ENCODE peak calls at places on chromosomes 1 and 21, in five cellular contexts. One of them, this sample, is unnamed.

GRCh38 chr1:153526132-153526543 is 9.7 kb downstream of the S100A6 start:
- DNase-seq in right cardiac atrium: no peak
- DNase-seq in pancreas: no peak
- DNase-seq in ovary: no peak
- DNase-seq in cardiac muscle cell: no peak
- DNase-seq in this sample: no peak

GRCh38 chr1:18743233-18743632 is 112.6 kb downstream of the PAX7 start:
- DNase-seq in cardiac muscle cell: no peak
- DNase-seq in right cardiac atrium: no peak
- DNase-seq in ovary: no peak
- DNase-seq in pancreas: no peak
- DNase-seq in this sample: no peak

GRCh38 chr1:84998642-84999280 is 1.8 kb upstream of the MCOLN2 start:
- DNase-seq in ovary: no peak
- DNase-seq in right cardiac atrium: no peak
- DNase-seq in cardiac muscle cell: peak; percentile 39
- DNase-seq in pancreas: no peak
- DNase-seq in this sample: peak; percentile 6

GRCh38 chr21:35850542-35851103 is 209.7 kb downstream of the SETD4 start:
- DNase-seq in cardiac muscle cell: peak; percentile 9
- DNase-seq in ovary: no peak
- DNase-seq in pancreas: no peak
- DNase-seq in right cardiac atrium: no peak
- DNase-seq in this sample: no peak

GRCh38 chr21:21085206-21085605 is 87.0 kb downstream of the NCAM2 start:
- DNase-seq in pancreas: no peak
- DNase-seq in ovary: no peak
- DNase-seq in cardiac muscle cell: no peak
- DNase-seq in right cardiac atrium: no peak
- DNase-seq in this sample: no peak

GRCh38 chr21:35575280-35575915 is 484.9 kb downstream of the SETD4 start:
- DNase-seq in pancreas: no peak
- DNase-seq in right cardiac atrium: no peak
- DNase-seq in cardiac muscle cell: no peak
- DNase-seq in ovary: no peak
- DNase-seq in this sample: no peak

GRCh38 chr21:36188081-36188681 is 31.6 kb downstream of the DOP1B start:
- DNase-seq in cardiac muscle cell: no peak
- DNase-seq in pancreas: peak; percentile 69
- DNase-seq in ovary: no peak
- DNase-seq in right cardiac atrium: no peak
- DNase-seq in this sample: no peak

GRCh38 chr1:83615379-83615778 is 383.6 kb downstream of the TTLL7 start:
- DNase-seq in pancreas: no peak
- DNase-seq in cardiac muscle cell: no peak
- DNase-seq in ovary: no peak
- DNase-seq in right cardiac atrium: no peak
- DNase-seq in this sample: no peak

GRCh38 chr1:111909010-111909409 is 80.5 kb downstream of the KCND3 start:
- DNase-seq in cardiac muscle cell: no peak
- DNase-seq in ovary: no peak
- DNase-seq in pancreas: no peak
- DNase-seq in right cardiac atrium: no peak
- DNase-seq in this sample: no peak

GRCh38 chr1:223135176-223135575 is 7.9 kb downstream of the TLR5 start:
- DNase-seq in pancreas: no peak
- DNase-seq in ovary: peak; percentile 59
- DNase-seq in right cardiac atrium: peak; percentile 60
- DNase-seq in cardiac muscle cell: peak; percentile 79
- DNase-seq in this sample: no peak

GRCh38 chr1:202589190-202589680 is 121.0 kb downstream of the SYT2 start:
- DNase-seq in pancreas: peak; percentile 74
- DNase-seq in cardiac muscle cell: peak; percentile 99
- DNase-seq in right cardiac atrium: peak; percentile 91
- DNase-seq in ovary: peak; percentile 85
- DNase-seq in this sample: no peak

GRCh38 chr1:28246427-28246832 is 10.5 kb downstream of the ATP5IF1 start:
- DNase-seq in ovary: no peak
- DNase-seq in right cardiac atrium: no peak
- DNase-seq in cardiac muscle cell: peak; percentile 48
- DNase-seq in pancreas: no peak
- DNase-seq in this sample: peak; percentile 92

GRCh38 chr1:160489513-160490261 is 33.4 kb downstream of the SLAMF6 start:
- DNase-seq in pancreas: no peak
- DNase-seq in right cardiac atrium: no peak
- DNase-seq in ovary: no peak
- DNase-seq in cardiac muscle cell: no peak
- DNase-seq in this sample: no peak

GRCh38 chr1:225914391-225914790 is 9.7 kb downstream of the PYCR2 start:
- DNase-seq in pancreas: no peak
- DNase-seq in ovary: no peak
- DNase-seq in cardiac muscle cell: no peak
- DNase-seq in right cardiac atrium: no peak
- DNase-seq in this sample: no peak

GRCh38 chr1:53455592-53455991 is 3.6 kb upstream of the DMRTB1 start:
- DNase-seq in ovary: no peak
- DNase-seq in cardiac muscle cell: no peak
- DNase-seq in right cardiac atrium: no peak
- DNase-seq in pancreas: no peak
- DNase-seq in this sample: no peak

GRCh38 chr1:6287029-6287428 is 26.1 kb upstream of the GPR153 start:
- DNase-seq in right cardiac atrium: no peak
- DNase-seq in ovary: no peak
- DNase-seq in pancreas: no peak
- DNase-seq in cardiac muscle cell: no peak
- DNase-seq in this sample: no peak

GRCh38 chr21:29938968-29939858 is 583 bp downstream of the GRIK1 start:
- DNase-seq in cardiac muscle cell: peak; percentile 4
- DNase-seq in right cardiac atrium: peak; percentile 6
- DNase-seq in ovary: no peak
- DNase-seq in pancreas: no peak
- DNase-seq in this sample: no peak

GRCh38 chr21:32507342-32507919 is 77.9 kb downstream of the TCP10L start:
- DNase-seq in cardiac muscle cell: no peak
- DNase-seq in ovary: no peak
- DNase-seq in right cardiac atrium: no peak
- DNase-seq in pancreas: no peak
- DNase-seq in this sample: no peak

GRCh38 chr1:214719207-214719606 is 116.2 kb downstream of the CENPF start:
- DNase-seq in ovary: no peak
- DNase-seq in right cardiac atrium: no peak
- DNase-seq in cardiac muscle cell: no peak
- DNase-seq in pancreas: no peak
- DNase-seq in this sample: no peak

GRCh38 chr1:171248309-171248708 is at the start of gene FMO1:
- DNase-seq in right cardiac atrium: no peak
- DNase-seq in ovary: no peak
- DNase-seq in cardiac muscle cell: no peak
- DNase-seq in pancreas: no peak
- DNase-seq in this sample: no peak

GRCh38 chr1:3618904-3619671 is 5.7 kb upstream of the TPRG1L start:
- DNase-seq in cardiac muscle cell: peak; percentile 83
- DNase-seq in right cardiac atrium: peak; percentile 65
- DNase-seq in pancreas: peak; percentile 58
- DNase-seq in ovary: peak; percentile 61
- DNase-seq in this sample: peak; percentile 75

GRCh38 chr1:11804666-11805453 is 904 bp downstream of the MTHFR start:
- DNase-seq in right cardiac atrium: peak; percentile 71
- DNase-seq in cardiac muscle cell: peak; percentile 83
- DNase-seq in ovary: peak; percentile 84
- DNase-seq in pancreas: peak; percentile 62
- DNase-seq in this sample: peak; percentile 47

GRCh38 chr1:91828007-91828321 is 58.0 kb downstream of the TGFBR3 start:
- DNase-seq in pancreas: no peak
- DNase-seq in cardiac muscle cell: no peak
- DNase-seq in right cardiac atrium: no peak
- DNase-seq in ovary: no peak
- DNase-seq in this sample: no peak

GRCh38 chr1:91829293-91830153 is 56.4 kb downstream of the TGFBR3 start:
- DNase-seq in right cardiac atrium: no peak
- DNase-seq in pancreas: no peak
- DNase-seq in ovary: no peak
- DNase-seq in cardiac muscle cell: no peak
- DNase-seq in this sample: no peak

GRCh38 chr1:91827094-91828006 is 58.6 kb downstream of the TGFBR3 start:
- DNase-seq in ovary: no peak
- DNase-seq in pancreas: peak; percentile 71
- DNase-seq in right cardiac atrium: peak; percentile 43
- DNase-seq in cardiac muscle cell: no peak
- DNase-seq in this sample: no peak

GRCh38 chr1:91830242-91831131 is 55.5 kb downstream of the TGFBR3 start:
- DNase-seq in pancreas: peak; percentile 81
- DNase-seq in right cardiac atrium: peak; percentile 75
- DNase-seq in cardiac muscle cell: peak; percentile 87
- DNase-seq in ovary: peak; percentile 68
- DNase-seq in this sample: no peak

DNA sequence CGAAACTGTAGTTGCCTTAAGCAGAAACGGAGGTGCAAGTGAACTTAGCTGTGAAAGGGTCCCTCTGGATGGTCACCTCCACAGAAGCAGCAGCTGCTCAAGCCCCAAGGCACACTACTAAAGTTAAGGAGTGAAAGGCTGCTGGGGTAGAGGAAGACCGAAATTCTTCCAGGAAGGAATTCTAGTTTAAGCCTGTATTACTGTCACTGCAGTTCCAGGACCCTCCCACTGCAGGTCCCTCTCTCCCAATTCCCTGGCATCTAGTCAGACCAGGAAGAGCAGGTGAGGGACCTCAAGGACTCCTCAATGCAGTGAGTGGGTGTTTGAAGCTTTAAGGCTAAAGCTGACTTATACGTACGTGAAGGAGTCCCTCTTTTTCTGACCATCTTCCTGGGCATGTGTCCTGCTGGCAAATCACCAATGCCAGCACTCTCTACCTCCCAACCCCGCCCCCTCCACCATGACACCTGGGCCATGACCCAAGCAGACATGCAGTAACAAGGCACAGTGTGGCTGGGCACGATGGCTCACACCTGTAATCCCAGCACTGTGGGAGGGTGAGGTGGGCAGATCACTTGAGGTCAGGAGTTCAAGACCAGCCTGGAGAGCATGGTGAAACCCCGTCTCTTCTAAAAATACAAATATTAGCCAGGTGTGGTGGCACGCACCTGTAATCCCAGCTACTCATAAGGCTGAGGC is 57.2 kb downstream of the TGFBR3 start:
- DNase-seq in ovary: no peak
- DNase-seq in cardiac muscle cell: no peak
- DNase-seq in pancreas: peak; percentile 73
- DNase-seq in right cardiac atrium: no peak
- DNase-seq in this sample: no peak
- H3K4me3 ChIP-seq in ovary: no peak overlapping the region
- H3K4me3 ChIP-seq in cardiac muscle cell: no peak overlapping the region
- H3K4me3 ChIP-seq in pancreas: peak overlapping the region; percentile 5
- H3K4me3 ChIP-seq in right cardiac atrium: no peak overlapping the region
- H3K4me3 ChIP-seq in this sample: no peak overlapping the region

DNA sequence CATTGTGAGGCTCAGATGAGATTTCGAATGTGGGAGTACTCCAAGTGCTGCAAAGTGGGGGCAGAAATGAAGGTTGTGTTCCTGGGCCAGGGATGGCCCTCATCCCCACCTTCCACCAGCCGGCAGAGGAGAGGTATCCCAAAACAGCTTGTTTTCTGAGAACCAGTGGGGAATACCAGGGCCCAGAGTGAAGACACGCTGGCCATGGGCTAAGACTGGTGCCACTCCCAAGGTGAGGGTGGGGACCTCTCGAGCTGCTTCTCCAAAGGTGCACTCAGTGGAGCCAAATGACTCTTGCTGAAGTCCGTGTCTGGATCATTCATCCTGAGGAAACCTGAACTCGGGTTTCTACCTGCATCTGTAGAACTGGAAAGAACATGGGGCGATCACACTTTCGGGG is 22.1 kb downstream of the KCNA2 start:
- DNase-seq in pancreas: no peak
- DNase-seq in ovary: no peak
- DNase-seq in right cardiac atrium: no peak
- DNase-seq in cardiac muscle cell: no peak
- DNase-seq in this sample: no peak
- H3K4me1 ChIP-seq in pancreas: no peaks in the 10 kb centered on the region
- H3K4me1 ChIP-seq in ovary: peaks cover 6% of the 10 kb centered on the region
- H3K4me1 ChIP-seq in right cardiac atrium: no peaks in the 10 kb centered on the region
- H3K4me1 ChIP-seq in cardiac muscle cell: no peaks in the 10 kb centered on the region
- H3K4me1 ChIP-seq in this sample: no peaks in the 10 kb centered on the region

DNA sequence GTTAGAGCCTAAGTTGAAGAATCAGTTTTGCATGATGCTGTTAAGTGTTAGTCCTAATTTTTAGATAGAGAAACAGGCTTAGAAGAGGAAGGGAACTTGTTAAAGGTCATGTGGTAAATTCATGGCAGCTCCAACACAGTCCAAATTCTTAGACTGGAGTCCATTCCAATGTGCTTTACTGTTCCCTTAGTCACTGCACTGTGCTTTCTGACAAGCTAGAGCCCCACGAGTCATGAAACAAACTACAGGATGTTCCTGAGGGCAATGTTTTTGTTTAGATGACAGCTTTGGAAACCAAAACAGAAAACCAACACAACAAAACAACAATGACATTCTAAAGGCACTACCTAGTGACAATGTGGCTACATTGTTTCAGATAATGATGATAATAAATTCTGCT is 23.1 kb upstream of the RGS4 start:
- DNase-seq in ovary: no peak
- DNase-seq in pancreas: no peak
- DNase-seq in right cardiac atrium: no peak
- DNase-seq in cardiac muscle cell: peak; percentile 13
- DNase-seq in this sample: no peak
- H3K27ac ChIP-seq in ovary: no peak overlapping the region
- H3K27ac ChIP-seq in pancreas: no peak overlapping the region
- H3K27ac ChIP-seq in right cardiac atrium: no peak overlapping the region
- H3K27ac ChIP-seq in cardiac muscle cell: no peak overlapping the region
- H3K27ac ChIP-seq in this sample: no peak overlapping the region

GRCh38 chr1:158286487-158286886 is 3.2 kb upstream of the CD1C start:
- DNase-seq in pancreas: no peak
- DNase-seq in cardiac muscle cell: no peak
- DNase-seq in ovary: no peak
- DNase-seq in right cardiac atrium: no peak
- DNase-seq in this sample: no peak

GRCh38 chr1:158285756-158286241 is 3.9 kb upstream of the CD1C start:
- DNase-seq in pancreas: peak; percentile 48
- DNase-seq in ovary: no peak
- DNase-seq in cardiac muscle cell: peak; percentile 3
- DNase-seq in right cardiac atrium: peak; percentile 28
- DNase-seq in this sample: no peak

GRCh38 chr1:158289722-158290570 is at the start of gene CD1C:
- DNase-seq in right cardiac atrium: no peak
- DNase-seq in pancreas: no peak
- DNase-seq in cardiac muscle cell: no peak
- DNase-seq in ovary: no peak
- DNase-seq in this sample: no peak

GRCh38 chr1:158283965-158284364 is 5.8 kb upstream of the CD1C start:
- DNase-seq in ovary: no peak
- DNase-seq in pancreas: no peak
- DNase-seq in cardiac muscle cell: no peak
- DNase-seq in right cardiac atrium: no peak
- DNase-seq in this sample: no peak

DNA sequence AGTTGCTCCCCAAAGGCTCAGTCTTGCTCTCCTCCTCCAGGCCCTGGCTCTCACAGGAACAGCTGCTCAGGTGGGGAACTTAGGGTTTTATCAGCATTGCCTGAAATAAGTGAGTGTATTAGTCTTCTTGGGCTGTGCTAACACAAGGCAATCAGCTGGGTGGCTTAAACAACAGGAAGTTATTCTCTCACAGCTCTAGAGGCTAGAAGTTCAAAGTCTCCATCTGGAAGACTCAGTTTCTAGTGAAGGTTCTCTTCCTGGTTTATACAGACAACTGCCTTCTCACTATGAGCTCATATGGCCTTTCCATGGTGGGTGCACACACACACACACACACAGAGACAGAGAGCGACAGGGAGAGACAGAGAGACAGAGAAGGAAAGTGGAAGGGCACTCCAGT is 2.8 kb upstream of the CD1C start:
- DNase-seq in ovary: no peak
- DNase-seq in right cardiac atrium: no peak
- DNase-seq in pancreas: no peak
- DNase-seq in cardiac muscle cell: no peak
- DNase-seq in this sample: no peak
- H3K4me3 ChIP-seq in ovary: no peak overlapping the region
- H3K4me3 ChIP-seq in right cardiac atrium: no peak overlapping the region
- H3K4me3 ChIP-seq in pancreas: no peak overlapping the region
- H3K4me3 ChIP-seq in cardiac muscle cell: no peak overlapping the region
- H3K4me3 ChIP-seq in this sample: no peak overlapping the region